ENCODE peak calls at places on chromosome X, in four cellular contexts. One of them, this sample, is unnamed.

GRCh38 chrX:55907968-55908607 is 190.5 kb downstream of the RRAGB start:
- DNase-seq in Calu3: peak
- DNase-seq in IMR-90: no peak
- DNase-seq in cardiac fibroblast: peak
- DNase-seq in this sample: peak

GRCh38 chrX:134868766-134869495 is 121.9 kb upstream of the SMIM10 start:
- DNase-seq in Calu3: no peak
- DNase-seq in cardiac fibroblast: peak
- DNase-seq in IMR-90: peak
- DNase-seq in this sample: no peak

GRCh38 chrX:18964880-18965279 is 19.0 kb downstream of the PHKA2 start:
- DNase-seq in Calu3: no peak
- DNase-seq in IMR-90: no peak
- DNase-seq in cardiac fibroblast: no peak
- DNase-seq in this sample: no peak

GRCh38 chrX:7115557-7115956 is 32.0 kb upstream of the STS start:
- DNase-seq in cardiac fibroblast: no peak
- DNase-seq in Calu3: no peak
- DNase-seq in IMR-90: no peak
- DNase-seq in this sample: peak

GRCh38 chrX:105658136-105658535 is 164.2 kb upstream of the NRK start:
- DNase-seq in Calu3: no peak
- DNase-seq in cardiac fibroblast: peak
- DNase-seq in IMR-90: no peak
- DNase-seq in this sample: no peak

GRCh38 chrX:142238536-142238935 is 33.4 kb upstream of the MAGEC2 start:
- DNase-seq in IMR-90: no peak
- DNase-seq in Calu3: no peak
- DNase-seq in cardiac fibroblast: no peak
- DNase-seq in this sample: no peak

GRCh38 chrX:101658661-101659477 is 781 bp downstream of the ARMCX2 start:
- DNase-seq in cardiac fibroblast: peak
- DNase-seq in IMR-90: peak
- DNase-seq in Calu3: no peak
- DNase-seq in this sample: peak

GRCh38 chrX:39759526-39760224 is 338.1 kb downstream of the BCOR start:
- DNase-seq in Calu3: no peak
- DNase-seq in IMR-90: peak
- DNase-seq in cardiac fibroblast: peak
- DNase-seq in this sample: no peak

GRCh38 chrX:123833387-123833786 is 26.5 kb upstream of the XIAP start:
- DNase-seq in cardiac fibroblast: peak
- DNase-seq in Calu3: peak
- DNase-seq in IMR-90: peak
- DNase-seq in this sample: peak

GRCh38 chrX:102516314-102516936 is at the start of gene TMSB15A:
- DNase-seq in IMR-90: peak
- DNase-seq in cardiac fibroblast: peak
- DNase-seq in Calu3: peak
- DNase-seq in this sample: peak

GRCh38 chrX:96314974-96315373 is 369.7 kb upstream of the DIAPH2 start:
- DNase-seq in Calu3: peak
- DNase-seq in IMR-90: peak
- DNase-seq in cardiac fibroblast: peak
- DNase-seq in this sample: no peak

GRCh38 chrX:45801554-45801953 is 600.9 kb upstream of the DIPK2B start:
- DNase-seq in Calu3: no peak
- DNase-seq in cardiac fibroblast: peak
- DNase-seq in IMR-90: peak
- DNase-seq in this sample: no peak

GRCh38 chrX:13396887-13397286 is 77.0 kb upstream of the ATXN3L start:
- DNase-seq in IMR-90: peak
- DNase-seq in Calu3: no peak
- DNase-seq in cardiac fibroblast: peak
- DNase-seq in this sample: no peak

GRCh38 chrX:131288738-131289511 is at the start of gene IGSF1:
- DNase-seq in Calu3: no peak
- DNase-seq in cardiac fibroblast: peak
- DNase-seq in IMR-90: no peak
- DNase-seq in this sample: peak

GRCh38 chrX:78548012-78548411 is 111.1 kb downstream of the RTL3 start:
- DNase-seq in Calu3: no peak
- DNase-seq in cardiac fibroblast: peak
- DNase-seq in IMR-90: peak
- DNase-seq in this sample: no peak

GRCh38 chrX:72045552-72046277 is 86.0 kb downstream of the RTL5 start:
- DNase-seq in IMR-90: no peak
- DNase-seq in cardiac fibroblast: no peak
- DNase-seq in Calu3: no peak
- DNase-seq in this sample: no peak

GRCh38 chrX:123088331-123088730 is 95.7 kb upstream of the GRIA3 start:
- DNase-seq in IMR-90: no peak
- DNase-seq in Calu3: no peak
- DNase-seq in cardiac fibroblast: peak
- DNase-seq in this sample: no peak

GRCh38 chrX:45258741-45259402 is 58.2 kb upstream of the DIPK2B start:
- DNase-seq in IMR-90: no peak
- DNase-seq in Calu3: no peak
- DNase-seq in cardiac fibroblast: no peak
- DNase-seq in this sample: no peak

GRCh38 chrX:25009407-25009806 is 6.4 kb downstream of the ARX start:
- DNase-seq in Calu3: no peak
- DNase-seq in IMR-90: no peak
- DNase-seq in cardiac fibroblast: no peak
- DNase-seq in this sample: no peak

GRCh38 chrX:7263961-7264360 is 116.0 kb upstream of the PUDP start:
- DNase-seq in cardiac fibroblast: peak
- DNase-seq in IMR-90: no peak
- DNase-seq in Calu3: no peak
- DNase-seq in this sample: no peak

GRCh38 chrX:103756736-103757135 is 19.9 kb upstream of the PLP1 start:
- DNase-seq in cardiac fibroblast: no peak
- DNase-seq in IMR-90: no peak
- DNase-seq in Calu3: no peak
- DNase-seq in this sample: no peak

DNA sequence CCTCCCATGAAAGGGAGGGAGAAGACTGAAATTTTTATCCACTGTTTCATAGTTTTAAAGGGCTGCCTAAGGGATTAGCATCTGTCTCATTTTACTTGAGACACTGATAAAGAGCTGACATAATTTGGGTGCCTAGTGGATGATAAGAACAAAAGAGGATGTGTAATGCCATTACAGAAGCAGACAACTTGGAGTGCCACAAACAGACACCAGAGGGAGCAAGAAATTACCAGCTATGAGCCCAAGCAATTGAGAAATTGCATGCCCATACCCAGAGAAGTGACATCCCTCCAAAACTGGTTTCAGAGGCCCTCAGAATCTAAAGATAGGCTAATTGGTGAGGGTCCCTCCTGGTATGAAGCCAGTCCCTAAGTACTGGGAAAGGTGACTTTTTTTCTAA is 38.5 kb upstream of the POU3F4 start:
- DNase-seq in IMR-90: peak
- DNase-seq in Calu3: peak
- DNase-seq in cardiac fibroblast: peak
- DNase-seq in this sample: no peak
- TF ChIP-seq CTCF in IMR-90: peak
- TF ChIP-seq CTCF in Calu3: no peak
- TF ChIP-seq CTCF in cardiac fibroblast: no peak
- TF ChIP-seq CTCF in this sample: peak

GRCh38 chrX:153922932-153923857 is 2.9 kb downstream of the ARHGAP4 start:
- DNase-seq in IMR-90: peak
- DNase-seq in cardiac fibroblast: peak
- DNase-seq in Calu3: peak
- DNase-seq in this sample: peak

GRCh38 chrX:153925739-153926593 is at the start of gene ARHGAP4:
- DNase-seq in cardiac fibroblast: no peak
- DNase-seq in Calu3: no peak
- DNase-seq in IMR-90: no peak
- DNase-seq in this sample: peak

GRCh38 chrX:153922286-153922573 is 3.8 kb downstream of the ARHGAP4 start:
- DNase-seq in IMR-90: no peak
- DNase-seq in cardiac fibroblast: no peak
- DNase-seq in Calu3: no peak
- DNase-seq in this sample: no peak

GRCh38 chrX:153925387-153925738 is 701 bp downstream of the ARHGAP4 start:
- DNase-seq in Calu3: no peak
- DNase-seq in cardiac fibroblast: no peak
- DNase-seq in IMR-90: no peak
- DNase-seq in this sample: no peak

DNA sequence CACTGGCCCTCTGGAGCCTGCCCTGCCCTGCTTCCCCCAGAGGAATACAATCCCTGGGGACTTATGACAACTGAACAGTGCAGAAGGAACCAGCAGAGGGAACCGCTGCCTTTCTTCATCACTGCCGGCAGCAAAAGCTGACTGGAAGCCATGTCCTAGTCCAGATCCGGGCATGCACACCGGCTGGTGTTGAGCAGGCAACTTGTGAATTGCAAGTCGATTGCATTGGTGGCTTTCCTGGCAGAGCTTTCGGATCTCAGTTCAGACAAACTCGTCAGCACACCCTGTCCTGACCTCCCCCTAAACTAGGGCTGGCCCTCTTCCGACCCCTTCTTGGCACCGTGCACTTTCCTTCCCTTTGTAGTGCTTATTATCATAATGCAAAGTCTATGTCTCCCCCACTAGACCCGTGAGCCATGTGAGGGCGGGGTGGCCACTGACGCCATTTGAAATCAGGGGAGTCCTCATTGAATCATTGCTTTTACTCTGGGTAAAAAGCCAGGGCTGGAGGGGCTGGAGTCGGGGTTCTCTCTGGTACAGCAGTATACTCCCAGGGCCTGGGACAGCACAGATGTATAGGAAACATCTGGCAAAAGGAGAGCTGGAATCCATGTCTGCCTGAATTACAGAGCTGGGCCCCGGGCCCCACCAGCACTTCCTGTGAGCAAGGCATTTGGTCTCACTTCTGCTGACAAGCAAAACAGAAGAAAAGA is 1.8 kb downstream of the ARHGAP4 start:
- DNase-seq in cardiac fibroblast: peak
- DNase-seq in Calu3: no peak
- DNase-seq in IMR-90: peak
- DNase-seq in this sample: peak
- TF ChIP-seq CTCF in cardiac fibroblast: peak
- TF ChIP-seq CTCF in Calu3: no peak
- TF ChIP-seq CTCF in IMR-90: peak
- TF ChIP-seq CTCF in this sample: no peak

GRCh38 chrX:138711399-138712347 is at the start of gene FGF13:
- DNase-seq in IMR-90: no peak
- DNase-seq in cardiac fibroblast: no peak
- DNase-seq in Calu3: no peak
- DNase-seq in this sample: no peak
- TF ChIP-seq CTCF in IMR-90: no peak
- TF ChIP-seq CTCF in cardiac fibroblast: no peak
- TF ChIP-seq CTCF in Calu3: no peak
- TF ChIP-seq CTCF in this sample: no peak

DNA sequence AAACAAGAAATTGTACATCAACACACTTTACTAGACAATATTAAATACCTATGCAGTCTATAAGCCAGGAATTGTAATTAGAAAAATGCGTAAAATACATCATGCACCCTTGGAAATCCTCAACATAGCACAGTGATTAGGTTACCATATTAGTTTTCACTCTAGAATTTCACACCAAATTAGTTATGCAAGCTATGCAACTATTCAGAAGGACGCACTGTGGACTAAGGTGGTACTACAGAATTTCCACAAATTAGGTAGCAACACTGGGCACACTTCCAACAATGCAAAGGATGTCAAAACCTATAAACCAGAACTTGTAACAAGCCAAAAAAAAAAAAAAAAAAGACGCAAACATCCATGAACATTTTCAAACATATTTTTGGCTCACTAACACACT is 71.1 kb upstream of the ZCCHC13 start:
- DNase-seq in IMR-90: peak
- DNase-seq in cardiac fibroblast: peak
- DNase-seq in Calu3: peak
- DNase-seq in this sample: no peak
- TF ChIP-seq CTCF in IMR-90: no peak
- TF ChIP-seq CTCF in cardiac fibroblast: no peak
- TF ChIP-seq CTCF in Calu3: no peak
- TF ChIP-seq CTCF in this sample: no peak

GRCh38 chrX:57379296-57379695 is 92.8 kb downstream of the FAAH2 start:
- DNase-seq in cardiac fibroblast: no peak
- DNase-seq in Calu3: no peak
- DNase-seq in IMR-90: no peak
- DNase-seq in this sample: no peak

DNA sequence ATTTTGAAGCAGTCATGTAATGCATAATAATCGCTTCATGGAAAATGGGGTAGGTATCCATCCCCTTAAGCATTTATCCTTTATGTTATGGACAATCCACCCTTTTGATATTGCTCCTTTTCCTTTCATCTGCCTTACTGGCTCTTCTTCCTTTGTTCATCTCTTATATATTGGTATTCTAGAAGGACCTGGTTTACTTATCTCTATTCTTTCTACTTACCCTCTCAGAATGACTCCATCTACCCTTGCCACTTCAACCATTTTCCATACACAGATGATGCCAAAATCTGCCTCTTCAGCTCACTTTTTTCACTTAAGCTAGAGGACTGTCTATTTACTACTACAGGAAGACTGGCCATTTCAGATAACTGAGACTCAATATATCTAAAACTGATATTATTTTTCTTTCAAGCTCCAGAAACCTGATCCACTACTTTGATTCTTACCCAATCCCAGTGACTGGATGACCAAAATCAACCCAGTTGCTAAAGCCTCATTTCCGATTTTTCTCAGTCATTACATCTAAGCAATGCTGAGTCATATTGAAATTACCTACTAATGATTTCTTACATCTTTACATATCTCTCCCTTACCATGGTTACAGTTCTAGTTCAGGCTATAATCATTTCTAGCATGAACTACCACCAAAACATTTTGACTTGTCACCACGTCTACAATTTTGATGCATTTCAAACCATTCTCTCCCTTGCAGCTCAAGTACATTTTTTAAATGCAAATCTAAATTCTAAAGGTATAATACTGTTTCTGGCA is 93.7 kb downstream of the FAAH2 start:
- DNase-seq in Calu3: no peak
- DNase-seq in IMR-90: no peak
- DNase-seq in cardiac fibroblast: no peak
- DNase-seq in this sample: peak
- TF ChIP-seq CTCF in Calu3: no peak
- TF ChIP-seq CTCF in IMR-90: no peak
- TF ChIP-seq CTCF in cardiac fibroblast: no peak
- TF ChIP-seq CTCF in this sample: no peak

GRCh38 chrX:107448625-107449468 is 605 bp upstream of the FRMPD3 start:
- DNase-seq in cardiac fibroblast: no peak
- DNase-seq in Calu3: peak
- DNase-seq in IMR-90: no peak
- DNase-seq in this sample: peak
- TF ChIP-seq CTCF in cardiac fibroblast: no peak
- TF ChIP-seq CTCF in Calu3: no peak
- TF ChIP-seq CTCF in IMR-90: no peak
- TF ChIP-seq CTCF in this sample: no peak

This sample was measured in GM06990.